ENCODE peak calls at places on chromosomes 12 and 14, in nine cellular contexts. M is HCT116, T is GM23338, H is suprapubic skin, I is prostate gland, U is breast epithelium, O is spleen, N is H1, B is K562. E is an unnamed sample.

GRCh38 chr12:54684636-54685630 is 36.8 kb upstream of the DCD start:
- DNase-seq in M (no peak), T (peak; percentile 15), H (no peak), I (peak; percentile 47), U (peak; percentile 82), O (no peak), N (no peak), B (no peak), E (peak; percentile 74)

GRCh38 chr12:75579552-75579951 is 68.1 kb upstream of the KRR1 start:
- DNase-seq in M (no peak), T (no peak), H (no peak), I (no peak), U (no peak), O (no peak), N (no peak), B (no peak), E (no peak)

GRCh38 chr14:75306917-75307699 is 28.5 kb downstream of the FOS start:
- DNase-seq in M (peak; percentile 26), T (peak; percentile 41), H (no peak), I (no peak), U (no peak), O (no peak), N (no peak), B (peak; percentile 55), E (no peak)

GRCh38 chr12:131803995-131804521 is 24.1 kb upstream of the MMP17 start:
- DNase-seq in M (no peak), T (no peak), H (no peak), I (no peak), U (no peak), O (no peak), N (no peak), B (no peak), E (no peak)

GRCh38 chr12:13135336-13136178 is 32.1 kb upstream of the GSG1 start:
- DNase-seq in M (peak; percentile 47), T (peak; percentile 59), H (peak; percentile 92), I (peak; percentile 96), U (peak; percentile 99), O (peak; percentile 76), N (peak; percentile 19), B (peak; percentile 3), E (peak; percentile 65)

GRCh38 chr12:52168019-52168717 is 23.6 kb downstream of the KRT80 start:
- DNase-seq in M (no peak), T (no peak), H (no peak), I (no peak), U (no peak), O (no peak), N (no peak), B (no peak), E (peak; percentile 67)

GRCh38 chr14:91297081-91297711 is 52.7 kb upstream of the GPR68 start:
- DNase-seq in M (no peak), T (no peak), H (no peak), I (no peak), U (no peak), O (no peak), N (no peak), B (no peak), E (no peak)

GRCh38 chr12:85872497-85873091 is 1.5 kb upstream of the NTS start:
- DNase-seq in M (peak; percentile 50), T (peak; percentile 88), H (no peak), I (no peak), U (no peak), O (no peak), N (no peak), B (peak; percentile 46), E (no peak)

GRCh38 chr12:108320503-108321293 is 18.4 kb downstream of the CMKLR1 start:
- DNase-seq in M (no peak), T (peak; percentile 43), H (no peak), I (no peak), U (no peak), O (no peak), N (no peak), B (no peak), E (no peak)

GRCh38 chr14:55448146-55448614 is 7.8 kb upstream of the TBPL2 start:
- DNase-seq in M (peak; percentile 100), T (no peak), H (no peak), I (no peak), U (no peak), O (no peak), N (no peak), B (peak; percentile 37), E (peak; percentile 35)

GRCh38 chr14:51069065-51069464 is 25.8 kb downstream of the TRIM9 start:
- DNase-seq in M (no peak), T (no peak), H (no peak), I (no peak), U (no peak), O (no peak), N (no peak), B (no peak), E (no peak)

GRCh38 chr14:35643513-35643912 is 109.5 kb downstream of the INSM2 start:
- DNase-seq in M (no peak), T (no peak), H (no peak), I (no peak), U (no peak), O (no peak), N (no peak), B (no peak), E (no peak)

GRCh38 chr12:53696655-53697321 is 20.9 kb upstream of the ATP5MC2 start:
- DNase-seq in M (no peak), T (peak; percentile 25), H (no peak), I (no peak), U (no peak), O (no peak), N (no peak), B (no peak), E (no peak)

DNA sequence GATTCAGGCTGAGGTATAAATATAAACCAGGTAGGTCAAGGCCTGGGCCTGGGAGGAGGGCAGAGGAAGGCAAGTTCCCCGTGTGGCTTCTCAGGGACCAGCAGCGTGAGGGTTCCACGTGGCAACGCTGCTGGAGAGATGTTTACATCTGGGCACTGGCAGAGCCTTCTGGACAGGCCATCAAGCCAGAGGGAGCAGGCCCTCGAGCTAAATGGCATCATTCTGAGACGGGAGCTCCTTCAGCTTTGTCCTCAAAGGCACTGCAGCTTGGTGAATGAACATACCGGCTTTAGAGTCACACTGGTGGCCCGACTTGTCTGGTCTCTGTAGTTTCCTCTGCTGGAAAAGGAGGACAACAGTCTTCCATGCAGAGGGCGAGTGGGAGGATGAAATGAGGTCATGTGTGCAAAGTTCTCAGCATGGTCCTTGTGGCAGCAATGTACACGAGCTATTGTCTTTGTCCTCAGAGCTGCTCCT is 231.3 kb downstream of the ZFP36L1 start:
- DNase-seq in M (no peak), T (no peak), H (no peak), I (no peak), U (no peak), O (no peak), N (no peak), B (no peak), E (peak; percentile 20)
- TF ChIP-seq POLR2AphosphoS5 in M (no peak), T (no peak), H (no peak), I (no peak), U (no peak), O (no peak), N (no peak), B (no peak), E (no peak)

GRCh38 chr12:67826946-67827719 is 162.1 kb upstream of the IFNG-AS1 start:
- DNase-seq in M (no peak), T (no peak), H (no peak), I (no peak), U (no peak), O (no peak), N (no peak), B (no peak), E (no peak)

GRCh38 chr12:67832155-67832554 is 157.1 kb upstream of the IFNG-AS1 start:
- DNase-seq in M (no peak), T (no peak), H (no peak), I (no peak), U (no peak), O (no peak), N (no peak), B (no peak), E (no peak)

GRCh38 chr12:67826148-67826547 is 163.1 kb upstream of the IFNG-AS1 start:
- DNase-seq in M (no peak), T (no peak), H (no peak), I (no peak), U (no peak), O (no peak), N (no peak), B (no peak), E (no peak)

GRCh38 chr12:67827820-67828383 is 161.3 kb upstream of the IFNG-AS1 start:
- DNase-seq in M (peak; percentile 62), T (no peak), H (no peak), I (no peak), U (no peak), O (no peak), N (no peak), B (no peak), E (no peak)

GRCh38 chr12:67829873-67830272 is 159.4 kb upstream of the IFNG-AS1 start:
- DNase-seq in M (no peak), T (no peak), H (no peak), I (no peak), U (no peak), O (no peak), N (no peak), B (no peak), E (no peak)
- TF ChIP-seq POLR2AphosphoS5 in M (no peak), T (no peak), H (no peak), I (no peak), U (no peak), O (no peak), N (no peak), B (no peak), E (no peak)

DNA sequence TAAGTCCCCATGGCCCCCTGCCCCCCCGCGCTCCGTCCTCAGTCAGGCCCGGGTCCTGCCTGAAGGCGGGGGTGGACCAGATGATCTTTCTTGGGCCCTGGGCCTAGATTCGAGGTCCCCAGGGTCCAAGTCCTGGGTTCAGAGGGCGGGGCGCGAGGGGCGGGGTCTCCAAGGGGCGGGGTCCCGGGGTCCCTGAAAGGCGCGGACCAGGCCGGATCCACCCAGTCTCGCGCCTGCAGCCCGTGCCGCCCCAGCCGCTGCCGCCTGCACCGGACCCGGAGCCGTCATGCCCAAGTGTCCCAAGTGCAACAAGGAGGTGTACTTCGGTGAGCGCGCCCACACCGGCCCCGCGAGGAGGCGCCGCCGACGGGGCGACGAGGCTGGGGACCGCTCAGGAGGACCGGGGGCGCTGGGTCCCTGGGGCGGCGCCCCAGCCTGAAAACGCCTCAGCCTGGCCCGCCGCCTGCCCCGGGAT is 325 bp downstream of the CRIP1 start:
- DNase-seq in M (no peak), T (peak; percentile 62), H (no peak), I (no peak), U (no peak), O (peak; percentile 90), N (no peak), B (no peak), E (no peak)
- TF ChIP-seq POLR2AphosphoS5 in M (peak; percentile 87), T (no peak), H (no peak), I (no peak), U (peak; percentile 9), O (peak; percentile 55), N (no peak), B (no peak), E (no peak)

GRCh38 chr12:116370886-116371580 is 93.5 kb upstream of the MED13L start:
- DNase-seq in M (no peak), T (no peak), H (no peak), I (no peak), U (no peak), O (peak; percentile 39), N (no peak), B (no peak), E (no peak)
- TF ChIP-seq POLR2AphosphoS5 in M (no peak), T (no peak), H (no peak), I (no peak), U (no peak), O (no peak), N (no peak), B (no peak), E (no peak)

E was measured in stomach.